ENCODE peak calls at places on chromosome 2, in four cellular contexts. C, I, K and J are unnamed samples.

GRCh38 chr2:193738892-193739291 is 1544.2 kb upstream of the TMEFF2 start:
- DNase-seq in C (no peak), I (no peak), K (no peak), J (no peak)

GRCh38 chr2:45255568-45255967 is 246.3 kb upstream of the SIX2 start:
- DNase-seq in C (no peak), I (no peak), K (no peak), J (no peak)

GRCh38 chr2:21836261-21836660 is 712.5 kb downstream of the TDRD15 start:
- DNase-seq in C (no peak), I (no peak), K (no peak), J (no peak)

GRCh38 chr2:55718165-55719008 is 24.7 kb upstream of the PNPT1 start:
- DNase-seq in C (peak; percentile 31), I (peak; percentile 1), K (peak; percentile 40), J (peak; percentile 3)

GRCh38 chr2:63872571-63873328 is 31.1 kb downstream of the UGP2 start:
- DNase-seq in C (no peak), I (no peak), K (no peak), J (no peak)

GRCh38 chr2:161486111-161486510 is 70.0 kb downstream of the TBR1 start:
- DNase-seq in C (no peak), I (no peak), K (no peak), J (no peak)

GRCh38 chr2:212974692-212975091 is 176.7 kb downstream of the IKZF2 start:
- DNase-seq in C (no peak), I (no peak), K (no peak), J (no peak)

GRCh38 chr2:47309952-47310800 is 92.8 kb upstream of the MSH2 start:
- DNase-seq in C (no peak), I (no peak), K (no peak), J (no peak)

GRCh38 chr2:50851891-50852290 is 180.0 kb downstream of the NRXN1 start:
- DNase-seq in C (no peak), I (no peak), K (no peak), J (no peak)

GRCh38 chr2:15789381-15790062 is 150.8 kb upstream of the MYCN start:
- DNase-seq in C (no peak), I (no peak), K (no peak), J (no peak)

GRCh38 chr2:175620035-175620434 is 382.0 kb downstream of the LNPK start:
- DNase-seq in C (no peak), I (no peak), K (no peak), J (no peak)

GRCh38 chr2:85642725-85643124 is 25.3 kb downstream of the SFTPB start:
- DNase-seq in C (no peak), I (no peak), K (no peak), J (no peak)

GRCh38 chr2:55482186-55482945 is 37.2 kb upstream of the CFAP36 start:
- DNase-seq in C (no peak), I (no peak), K (no peak), J (no peak)

GRCh38 chr2:242052421-242052820 is 182.9 kb downstream of the RTP5 start:
- DNase-seq in C (no peak), I (no peak), K (no peak), J (no peak)

GRCh38 chr2:169029341-169029740 is 1.8 kb downstream of the ABCB11 start:
- DNase-seq in C (no peak), I (no peak), K (no peak), J (no peak)

GRCh38 chr2:74379851-74380789 is at the start of gene DCTN1:
- DNase-seq in C (no peak), I (no peak), K (peak; percentile 31), J (no peak)

GRCh38 chr2:106176446-106177110 is 17.5 kb downstream of the UXS1 start:
- DNase-seq in C (no peak), I (no peak), K (no peak), J (no peak)

GRCh38 chr2:55395724-55396605 is 23.7 kb downstream of the CCDC88A start:
- DNase-seq in C (no peak), I (no peak), K (no peak), J (no peak)

GRCh38 chr2:33577660-33578059 is 21.4 kb downstream of the FAM98A start:
- DNase-seq in C (no peak), I (no peak), K (no peak), J (no peak)

GRCh38 chr2:20618468-20618885 is 32.4 kb downstream of the HS1BP3 start:
- DNase-seq in C (no peak), I (no peak), K (no peak), J (no peak)

GRCh38 chr2:173914055-173914922 is 50.9 kb downstream of the SP3 start:
- DNase-seq in C (no peak), I (no peak), K (no peak), J (no peak)

GRCh38 chr2:240422683-240423329 is 12.7 kb upstream of the GPC1 start:
- DNase-seq in C (no peak), I (no peak), K (no peak), J (no peak)

GRCh38 chr2:17877811-17878221 is 651 bp upstream of the KCNS3 start:
- DNase-seq in C (no peak), I (no peak), K (no peak), J (no peak)

GRCh38 chr2:132255714-132256113 is 94.0 kb upstream of the ANKRD30BL start:
- DNase-seq in C (no peak), I (no peak), K (no peak), J (no peak)

GRCh38 chr2:217941886-217942728 is 60.7 kb downstream of the TNS1 start:
- DNase-seq in C (no peak), I (no peak), K (no peak), J (no peak)

GRCh38 chr2:7905756-7906155 is 776.1 kb upstream of the ID2 start:
- DNase-seq in C (no peak), I (no peak), K (no peak), J (no peak)

GRCh38 chr2:230525682-230526081 is 109.7 kb downstream of the SP100 start:
- DNase-seq in C (no peak), I (no peak), K (no peak), J (no peak)

GRCh38 chr2:110783474-110783873 is 51.1 kb downstream of the ACOXL start:
- DNase-seq in C (no peak), I (no peak), K (no peak), J (no peak)

GRCh38 chr2:54771166-54771565 is 47.7 kb downstream of the EML6 start:
- DNase-seq in C (no peak), I (no peak), K (no peak), J (no peak)

GRCh38 chr2:234955971-234956509 is 4.2 kb downstream of the SH3BP4 start:
- DNase-seq in C (no peak), I (no peak), K (no peak), J (no peak)

GRCh38 chr2:99635710-99636431 is 146.1 kb upstream of the REV1 start:
- DNase-seq in C (no peak), I (no peak), K (no peak), J (no peak)

GRCh38 chr2:118913805-118914645 is 28.0 kb upstream of the MARCO start:
- DNase-seq in C (no peak), I (no peak), K (no peak), J (no peak)

GRCh38 chr2:206657087-206657486 is 14.8 kb downstream of the FAM237A start:
- DNase-seq in C (no peak), I (no peak), K (no peak), J (no peak)

GRCh38 chr2:145380436-145381017 is 860.6 kb upstream of the ZEB2 start:
- DNase-seq in C (no peak), I (no peak), K (no peak), J (no peak)

GRCh38 chr2:102074167-102074778 is 68.3 kb upstream of the IL1R1 start:
- DNase-seq in C (no peak), I (no peak), K (no peak), J (no peak)

GRCh38 chr2:62270728-62271127 is 74.8 kb downstream of the B3GNT2 start:
- DNase-seq in C (no peak), I (no peak), K (no peak), J (no peak)

GRCh38 chr2:195563857-195564512 is 93.0 kb upstream of the SLC39A10 start:
- DNase-seq in C (no peak), I (no peak), K (no peak), J (peak; percentile 12)

GRCh38 chr2:112187046-112187715 is 49.0 kb downstream of the FBLN7 start:
- DNase-seq in C (no peak), I (peak; percentile 24), K (no peak), J (no peak)